ENCODE peak calls at places on chromosome 9, in ten cellular contexts. T is lung; B is Panc1; P is activated CD8-positive, alpha-beta memory T cell treated with anti-CD3 and anti-CD28 coated beads, Interleukin-2, amount 10 ng/mL, durations not matched to agents 7 days and 5 days; U is activated CD8-positive, alpha-beta T cell treated with anti-CD3 and anti-CD28 coated beads, Interleukin-2, amount 10 ng/mL, durations not matched to agents 7 days and 5 days; V is mucosa of descending colon; Y is naive thymus-derived CD4-positive, alpha-beta T cell; M is pancreas; E is T-cell; I is upper lobe of left lung. G is an unnamed sample.

GRCh38 chr9:113166039-113166438 is 15.2 kb downstream of the SLC31A2 start:
- ATAC-seq in U (no peak), P (no peak), B (no peak), I (no peak), V (no peak), Y (no peak), T (no peak), E (no peak), M (no peak), G (no peak)

GRCh38 chr9:136429075-136429628 is 10.5 kb downstream of the INPP5E start:
- ATAC-seq in P (no peak), B (no peak), I (no peak), Y (no peak), V (no peak), E (no peak), T (no peak), M (peak), U (no peak), G (peak)

GRCh38 chr9:15642369-15642962 is 89.6 kb downstream of the CCDC171 start:
- ATAC-seq in P (no peak), T (no peak), E (no peak), Y (no peak), M (peak), U (no peak), B (no peak), I (no peak), V (no peak), G (no peak)

GRCh38 chr9:81534138-81534865 is 155.0 kb downstream of the TLE1 start:
- ATAC-seq in T (no peak), P (no peak), U (no peak), I (no peak), M (no peak), Y (no peak), V (no peak), B (no peak), E (no peak), G (no peak)

GRCh38 chr9:93121316-93122241 is 12.5 kb downstream of the NINJ1 start:
- ATAC-seq in U (no peak), T (no peak), I (no peak), E (no peak), P (no peak), V (no peak), M (no peak), Y (no peak), B (no peak), G (no peak)

GRCh38 chr9:128149001-128149701 is at the start of gene LCN2:
- ATAC-seq in T (peak), P (no peak), E (no peak), B (no peak), I (peak), U (no peak), Y (no peak), M (peak), V (peak), G (no peak)

GRCh38 chr9:5574998-5575397 is 53.9 kb upstream of the RIC1 start:
- ATAC-seq in T (no peak), M (no peak), B (no peak), U (no peak), I (no peak), V (no peak), E (no peak), P (no peak), Y (no peak), G (no peak)

GRCh38 chr9:32248189-32248712 is 136.2 kb upstream of the ACO1 start:
- ATAC-seq in U (no peak), I (no peak), P (no peak), Y (no peak), M (no peak), T (no peak), B (no peak), V (no peak), E (no peak), G (no peak)

GRCh38 chr9:79570449-79571308 is 1.1 kb upstream of the TLE4 start:
- ATAC-seq in V (no peak), T (peak), M (peak), U (no peak), B (peak), Y (no peak), E (no peak), I (peak), P (no peak), G (no peak)

GRCh38 chr9:94839398-94839797 is 112.9 kb downstream of the AOPEP start:
- ATAC-seq in M (no peak), P (peak), T (no peak), I (no peak), E (no peak), B (no peak), V (no peak), Y (no peak), U (peak), G (no peak)

GRCh38 chr9:92992549-92992948 is 45.2 kb downstream of the FGD3 start:
- ATAC-seq in E (no peak), M (no peak), B (no peak), P (no peak), U (no peak), I (no peak), Y (no peak), V (no peak), T (no peak), G (no peak)

GRCh38 chr9:132970306-132971062 is 8.0 kb upstream of the GFI1B start:
- ATAC-seq in B (no peak), P (no peak), E (no peak), T (peak), M (peak), Y (no peak), I (no peak), V (peak), U (no peak), G (no peak)

GRCh38 chr9:87406545-87407166 is 91.0 kb upstream of the DAPK1 start:
- ATAC-seq in T (peak), Y (peak), I (no peak), M (peak), B (no peak), P (no peak), E (no peak), U (no peak), V (no peak), G (no peak)

GRCh38 chr9:111375062-111375461 is 45.0 kb upstream of the OR2K2 start:
- ATAC-seq in V (no peak), U (no peak), I (no peak), Y (no peak), T (no peak), M (no peak), P (no peak), E (no peak), B (no peak), G (no peak)

GRCh38 chr9:23172979-23173637 is 652.9 kb downstream of the ELAVL2 start:
- ATAC-seq in Y (no peak), B (no peak), P (no peak), I (no peak), V (no peak), T (no peak), M (no peak), E (no peak), U (no peak), G (no peak)

G was measured in stimulated activated memory B cell treated with anti-CD40 and anti-IgM and Interleukin-4, amounts not matched to agents 10 μg/mL and 1 μg/mL and 100 μg/mL, for 72 hours.